ENCODE peak calls at places on chromosomes 16 and 17, in nine cellular contexts. F is tibial artery; J is colonic mucosa; G is effector memory CD4-positive, alpha-beta T cell; W is adipocyte; P is fibroblast of pulmonary artery; U is heart right ventricle; Y is left ventricle myocardium inferior; D is AG10803. V is an unnamed sample.

GRCh38 chr16:89958068-89958467 is 9.5 kb downstream of the DEF8 start:
- DNase-seq in F (no peak), J (no peak), G (no peak), W (no peak), P (peak), U (peak), Y (peak), D (peak), V (no peak)

GRCh38 chr16:59758848-59759247 is 1024.7 kb upstream of the GOT2 start:
- DNase-seq in F (no peak), J (no peak), G (no peak), W (no peak), P (no peak), U (no peak), Y (no peak), D (no peak), V (no peak)

GRCh38 chr17:81867123-81867951 is 3.8 kb downstream of the ARHGDIA start:
- DNase-seq in F (no peak), J (peak), G (no peak), W (peak), P (peak), U (no peak), Y (no peak), D (peak), V (no peak)

GRCh38 chr17:7215652-7216139 is 3.9 kb downstream of the DLG4 start:
- DNase-seq in F (no peak), J (no peak), G (no peak), W (peak), P (no peak), U (no peak), Y (no peak), D (no peak), V (no peak)

GRCh38 chr16:72285728-72286127 is 113.8 kb upstream of the PMFBP1 start:
- DNase-seq in F (no peak), J (no peak), G (no peak), W (no peak), P (no peak), U (no peak), Y (no peak), D (no peak), V (no peak)

GRCh38 chr16:30728904-30729672 is 19.1 kb upstream of the PHKG2 start:
- DNase-seq in F (peak), J (peak), G (no peak), W (no peak), P (no peak), U (no peak), Y (peak), D (no peak), V (no peak)

GRCh38 chr17:43014946-43015519 is 7.2 kb downstream of the VAT1 start:
- DNase-seq in F (no peak), J (no peak), G (no peak), W (no peak), P (no peak), U (no peak), Y (no peak), D (no peak), V (no peak)

GRCh38 chr16:21179126-21179982 is 20.9 kb downstream of the LDAF1 start:
- DNase-seq in F (peak), J (no peak), G (no peak), W (no peak), P (no peak), U (no peak), Y (no peak), D (no peak), V (no peak)

GRCh38 chr16:16167927-16168326 is 55.4 kb downstream of the ABCC6 start:
- DNase-seq in F (no peak), J (no peak), G (no peak), W (no peak), P (no peak), U (no peak), Y (no peak), D (no peak), V (no peak)

GRCh38 chr17:40548982-40549680 is 16.1 kb downstream of the CCR7 start:
- DNase-seq in F (peak), J (peak), G (no peak), W (peak), P (peak), U (no peak), Y (no peak), D (peak), V (peak)

GRCh38 chr16:49466529-49466831 is 92.9 kb downstream of the C16orf78 start:
- DNase-seq in F (no peak), J (peak), G (no peak), W (no peak), P (no peak), U (no peak), Y (no peak), D (no peak), V (no peak)

GRCh38 chr17:22511431-22511830 is 819.1 kb downstream of the KCNJ18 start:
- DNase-seq in F (no peak), J (no peak), G (no peak), W (no peak), P (no peak), U (no peak), Y (no peak), D (no peak), V (no peak)

GRCh38 chr17:16199093-16199492 is 16.2 kb downstream of the NCOR1 start:
- DNase-seq in F (no peak), J (no peak), G (no peak), W (no peak), P (peak), U (no peak), Y (no peak), D (no peak), V (no peak)

GRCh38 chr17:74192950-74193781 is 10.3 kb upstream of the RPL38 start:
- DNase-seq in F (peak), J (peak), G (no peak), W (no peak), P (no peak), U (peak), Y (peak), D (no peak), V (peak)

GRCh38 chr16:90020260-90020837 is 1.1 kb upstream of the DBNDD1 start:
- DNase-seq in F (no peak), J (no peak), G (no peak), W (no peak), P (no peak), U (no peak), Y (no peak), D (no peak), V (no peak)

GRCh38 chr17:32489320-32490100 is 2.7 kb downstream of the CDK5R1 start:
- DNase-seq in F (no peak), J (no peak), G (no peak), W (no peak), P (no peak), U (no peak), Y (no peak), D (no peak), V (no peak)

GRCh38 chr16:963913-964695 is 6.7 kb downstream of the LMF1 start:
- DNase-seq in F (no peak), J (no peak), G (no peak), W (no peak), P (no peak), U (no peak), Y (no peak), D (no peak), V (no peak)
- H3K4me3 ChIP-seq in F (no peak), J (peak), G (peak), W (no peak), P (no peak), U (no peak), Y (no peak), D (no peak), V (no peak)

GRCh38 chr16:65415460-65415859 is 293.6 kb upstream of the CDH11 start:
- DNase-seq in F (no peak), J (no peak), G (no peak), W (no peak), P (no peak), U (no peak), Y (no peak), D (peak), V (no peak)
- H3K4me3 ChIP-seq in F (no peak), J (no peak), G (no peak), W (no peak), P (no peak), U (no peak), Y (no peak), D (no peak), V (no peak)

GRCh38 chr17:76685366-76685765 is 25.4 kb downstream of the MXRA7 start:
- DNase-seq in F (no peak), J (no peak), G (no peak), W (no peak), P (no peak), U (no peak), Y (no peak), D (no peak), V (no peak)

GRCh38 chr17:76686538-76687277 is 24.1 kb downstream of the MXRA7 start:
- DNase-seq in F (no peak), J (no peak), G (no peak), W (no peak), P (no peak), U (no peak), Y (no peak), D (no peak), V (no peak)

GRCh38 chr17:76685846-76686245 is 24.9 kb downstream of the MXRA7 start:
- DNase-seq in F (no peak), J (no peak), G (no peak), W (no peak), P (no peak), U (peak), Y (no peak), D (no peak), V (no peak)

GRCh38 chr17:76688165-76688622 is 22.6 kb downstream of the MXRA7 start:
- DNase-seq in F (no peak), J (no peak), G (no peak), W (no peak), P (no peak), U (peak), Y (no peak), D (no peak), V (no peak)

DNA sequence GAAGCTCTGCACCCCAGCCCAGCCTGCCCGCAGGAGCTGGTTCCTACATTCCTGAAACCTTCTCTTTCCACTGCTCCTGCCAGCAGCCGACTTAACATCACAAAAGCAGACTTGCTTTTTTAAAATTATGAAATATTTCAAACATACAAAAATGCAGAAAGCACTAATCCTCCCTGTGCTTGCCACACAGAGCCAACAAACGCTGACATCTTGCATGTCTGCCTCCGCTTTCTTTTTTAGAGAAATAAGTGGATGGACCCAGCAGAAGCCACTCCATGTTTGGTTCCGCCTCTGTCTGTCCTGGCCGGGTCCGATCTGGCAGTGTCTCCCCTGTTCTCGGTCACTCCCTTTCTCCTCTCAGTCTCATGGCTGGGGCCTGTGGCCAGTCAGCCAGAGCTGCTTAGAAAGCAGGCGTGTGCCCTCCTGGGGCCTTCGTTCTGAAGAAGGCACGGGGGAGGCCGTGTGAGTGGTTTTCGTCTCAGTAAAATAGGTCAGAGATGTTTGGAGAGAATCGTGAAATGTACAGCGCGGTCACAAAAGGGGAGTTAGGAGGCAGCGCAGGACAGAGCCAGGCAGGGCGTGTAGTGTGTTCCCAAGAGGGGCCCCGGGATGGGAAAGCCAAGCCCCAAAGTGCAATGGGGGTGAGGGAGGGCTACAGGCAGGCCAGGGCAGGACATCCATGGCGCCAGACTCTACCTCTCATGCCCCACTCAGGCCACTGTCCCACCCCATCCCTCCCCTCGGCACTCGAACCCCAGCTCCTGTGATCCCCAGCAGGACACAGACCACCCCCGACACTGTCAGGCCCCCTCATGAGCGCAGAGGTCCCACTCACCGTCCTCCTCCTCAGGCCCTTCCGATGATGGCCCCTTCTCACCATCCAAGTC is 23.2 kb downstream of the MXRA7 start:
- DNase-seq in F (peak), J (no peak), G (no peak), W (peak), P (no peak), U (peak), Y (peak), D (peak), V (no peak)
- H3K4me3 ChIP-seq in F (peak), J (no peak), G (no peak), W (peak), P (no peak), U (no peak), Y (peak), D (no peak), V (no peak)

GRCh38 chr17:48615212-48615962 is at the start of gene HOXB8:
- DNase-seq in F (no peak), J (no peak), G (no peak), W (no peak), P (no peak), U (no peak), Y (no peak), D (no peak), V (no peak)
- H3K4me3 ChIP-seq in F (peak), J (peak), G (peak), W (peak), P (no peak), U (no peak), Y (peak), D (peak), V (peak)

DNA sequence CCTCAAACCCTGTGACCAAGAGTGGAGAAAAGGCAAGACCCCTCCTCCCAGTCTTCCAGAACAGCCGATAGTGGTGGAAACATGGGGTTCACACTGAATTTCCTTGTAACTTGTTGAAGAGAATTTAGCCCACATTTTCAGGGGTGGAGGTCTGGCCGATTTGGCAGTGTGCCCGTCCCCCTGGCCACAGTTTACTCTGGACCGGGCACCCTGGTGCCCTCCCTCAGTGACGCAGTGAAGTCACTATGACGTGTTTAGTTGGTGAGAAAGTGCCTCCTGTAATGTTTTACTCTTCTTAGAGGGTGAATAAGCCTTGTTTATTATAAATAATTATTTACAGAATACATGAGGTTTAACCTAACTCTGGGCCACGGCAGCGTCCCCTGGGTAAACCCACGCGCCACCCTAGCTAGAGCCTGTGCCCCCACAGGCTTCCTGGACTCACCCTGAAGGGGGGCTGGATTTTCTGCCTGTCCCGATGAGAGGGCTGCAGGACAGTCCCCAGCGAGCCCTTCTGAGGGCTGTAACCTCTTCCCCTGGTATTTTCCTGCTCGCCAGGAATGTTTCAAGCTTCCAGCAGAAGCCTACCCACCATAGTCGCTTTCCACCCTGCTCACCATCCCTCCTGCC is 316.9 kb downstream of the SEC14L1 start:
- DNase-seq in F (no peak), J (no peak), G (no peak), W (no peak), P (no peak), U (no peak), Y (no peak), D (no peak), V (no peak)
- H3K4me3 ChIP-seq in F (no peak), J (no peak), G (peak), W (no peak), P (no peak), U (no peak), Y (no peak), D (no peak), V (no peak)